ENCODE peak calls at places on chromosomes 5 and 9, in five cellular contexts. One of them, this sample, is unnamed.

GRCh38 chr5:77133061-77133758 is 46.1 kb upstream of the ZBED3 start:
- DNase-seq in endothelial cell of umbilical vein: peak
- DNase-seq in GM12892: no peak
- DNase-seq in transverse colon: peak
- DNase-seq in esophagus muscularis mucosa: no peak
- DNase-seq in this sample: peak

GRCh38 chr5:168947212-168947868 is 353.6 kb downstream of the SLIT3 start:
- DNase-seq in endothelial cell of umbilical vein: peak
- DNase-seq in GM12892: peak
- DNase-seq in transverse colon: peak
- DNase-seq in esophagus muscularis mucosa: no peak
- DNase-seq in this sample: no peak

GRCh38 chr5:155087036-155087435 is 73.5 kb downstream of the KIF4B start:
- DNase-seq in endothelial cell of umbilical vein: no peak
- DNase-seq in GM12892: no peak
- DNase-seq in transverse colon: no peak
- DNase-seq in esophagus muscularis mucosa: no peak
- DNase-seq in this sample: no peak

GRCh38 chr9:92964981-92965758 is 17.8 kb downstream of the FGD3 start:
- DNase-seq in endothelial cell of umbilical vein: no peak
- DNase-seq in GM12892: no peak
- DNase-seq in transverse colon: peak
- DNase-seq in esophagus muscularis mucosa: no peak
- DNase-seq in this sample: no peak

GRCh38 chr5:80957031-80957761 is 3.0 kb upstream of the RASGRF2 start:
- DNase-seq in endothelial cell of umbilical vein: peak
- DNase-seq in GM12892: no peak
- DNase-seq in transverse colon: no peak
- DNase-seq in esophagus muscularis mucosa: no peak
- DNase-seq in this sample: no peak

GRCh38 chr9:88587182-88587581 is 52.2 kb downstream of the NXNL2 start:
- DNase-seq in endothelial cell of umbilical vein: no peak
- DNase-seq in GM12892: no peak
- DNase-seq in transverse colon: peak
- DNase-seq in esophagus muscularis mucosa: no peak
- DNase-seq in this sample: no peak

GRCh38 chr9:2024888-2025781 is 10.0 kb downstream of the SMARCA2 start:
- DNase-seq in endothelial cell of umbilical vein: no peak
- DNase-seq in GM12892: no peak
- DNase-seq in transverse colon: no peak
- DNase-seq in esophagus muscularis mucosa: no peak
- DNase-seq in this sample: no peak

GRCh38 chr9:38018964-38019602 is 49.9 kb downstream of the SHB start:
- DNase-seq in endothelial cell of umbilical vein: peak
- DNase-seq in GM12892: no peak
- DNase-seq in transverse colon: no peak
- DNase-seq in esophagus muscularis mucosa: no peak
- DNase-seq in this sample: no peak

GRCh38 chr5:180918380-180918779 is 19.4 kb downstream of the BTNL8 start:
- DNase-seq in endothelial cell of umbilical vein: no peak
- DNase-seq in GM12892: no peak
- DNase-seq in transverse colon: no peak
- DNase-seq in esophagus muscularis mucosa: no peak
- DNase-seq in this sample: no peak

GRCh38 chr5:149466457-149466972 is 84.7 kb downstream of the CSNK1A1 start:
- DNase-seq in endothelial cell of umbilical vein: no peak
- DNase-seq in GM12892: no peak
- DNase-seq in transverse colon: peak
- DNase-seq in esophagus muscularis mucosa: no peak
- DNase-seq in this sample: no peak

GRCh38 chr9:83013261-83013610 is 49.7 kb downstream of the RASEF start:
- DNase-seq in endothelial cell of umbilical vein: no peak
- DNase-seq in GM12892: no peak
- DNase-seq in transverse colon: no peak
- DNase-seq in esophagus muscularis mucosa: peak
- DNase-seq in this sample: no peak
- TF ChIP-seq POLR2A in endothelial cell of umbilical vein: no peak
- TF ChIP-seq POLR2A in GM12892: no peak
- TF ChIP-seq POLR2A in transverse colon: no peak
- TF ChIP-seq POLR2A in esophagus muscularis mucosa: no peak
- TF ChIP-seq POLR2A in this sample: no peak

DNA sequence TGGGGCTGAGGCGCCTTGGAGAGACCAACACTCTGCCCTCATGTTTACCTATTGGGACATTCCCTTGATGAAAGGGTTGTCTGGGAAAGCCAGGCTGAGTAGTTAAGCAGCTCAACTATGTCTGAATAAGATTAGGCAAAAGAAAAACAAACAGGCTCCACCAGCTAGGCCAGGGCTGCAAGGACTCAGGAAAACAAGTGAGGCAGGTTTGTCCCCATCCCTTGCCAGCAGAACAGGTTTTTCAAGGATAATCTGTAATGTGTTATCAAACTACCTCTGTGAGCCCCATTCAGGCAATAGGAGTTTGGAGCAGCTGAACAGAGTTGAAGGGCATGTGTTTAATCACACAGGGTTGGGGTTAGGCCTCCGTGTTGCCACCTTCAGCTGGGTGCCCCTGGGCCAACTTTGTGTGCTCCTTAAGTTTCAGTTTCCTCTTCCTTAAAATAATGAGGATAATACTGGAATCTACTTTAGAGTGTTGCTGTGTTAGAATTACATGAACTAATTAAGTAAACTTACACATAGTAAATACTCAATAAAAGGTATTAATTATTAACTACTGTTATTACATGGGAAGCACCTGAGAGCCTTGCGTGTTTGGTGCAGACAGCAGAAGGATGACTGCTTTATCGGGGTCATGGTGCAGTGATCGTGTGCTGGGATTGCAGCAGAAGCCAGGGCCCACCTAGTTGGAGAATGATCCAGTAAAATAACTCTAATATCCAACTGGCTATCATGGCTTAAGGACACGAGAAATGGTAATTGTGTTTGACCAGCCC is 72.1 kb upstream of the ATP10B start:
- DNase-seq in endothelial cell of umbilical vein: no peak
- DNase-seq in GM12892: no peak
- DNase-seq in transverse colon: peak
- DNase-seq in esophagus muscularis mucosa: no peak
- DNase-seq in this sample: no peak
- TF ChIP-seq POLR2AphosphoS5 in endothelial cell of umbilical vein: no peak
- TF ChIP-seq POLR2AphosphoS5 in GM12892: no peak
- TF ChIP-seq POLR2AphosphoS5 in transverse colon: no peak
- TF ChIP-seq POLR2AphosphoS5 in esophagus muscularis mucosa: no peak
- TF ChIP-seq POLR2AphosphoS5 in this sample: peak

GRCh38 chr5:83473344-83474169 is 2.0 kb downstream of the VCAN start:
- DNase-seq in endothelial cell of umbilical vein: peak
- DNase-seq in GM12892: peak
- DNase-seq in transverse colon: peak
- DNase-seq in esophagus muscularis mucosa: peak
- DNase-seq in this sample: peak
- TF ChIP-seq POLR2A in endothelial cell of umbilical vein: no peak
- TF ChIP-seq POLR2A in GM12892: no peak
- TF ChIP-seq POLR2A in transverse colon: peak
- TF ChIP-seq POLR2A in esophagus muscularis mucosa: no peak
- TF ChIP-seq POLR2A in this sample: no peak

DNA sequence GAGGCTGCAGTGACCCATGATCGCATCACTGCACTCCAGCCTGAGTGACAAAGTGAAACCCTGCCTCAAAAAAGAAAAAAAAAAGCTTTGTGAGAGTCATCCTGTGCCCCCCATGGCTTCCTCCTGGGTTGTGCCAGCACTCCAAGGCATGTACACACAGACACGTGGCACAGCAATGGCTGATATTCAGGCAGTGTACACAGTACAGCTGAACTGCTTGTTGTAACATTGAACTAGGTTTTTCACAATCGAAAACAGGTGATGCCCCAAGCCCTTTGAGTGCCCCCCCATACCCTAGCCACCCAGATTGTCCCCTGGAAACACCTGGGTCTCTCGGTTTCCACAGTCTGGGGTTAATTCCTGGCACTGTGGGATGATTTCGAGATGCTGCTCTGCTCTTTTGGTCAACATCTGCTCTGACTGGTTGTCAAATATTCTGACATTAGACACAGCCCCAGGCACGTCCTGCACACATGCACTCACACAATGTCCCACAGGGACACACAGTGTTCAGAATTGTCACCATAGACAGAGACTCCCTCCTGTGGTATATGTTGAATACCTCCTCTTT is 9.2 kb downstream of the SPINK4 start:
- DNase-seq in endothelial cell of umbilical vein: no peak
- DNase-seq in GM12892: no peak
- DNase-seq in transverse colon: no peak
- DNase-seq in esophagus muscularis mucosa: peak
- DNase-seq in this sample: no peak
- TF ChIP-seq POLR2AphosphoS5 in endothelial cell of umbilical vein: no peak
- TF ChIP-seq POLR2AphosphoS5 in GM12892: no peak
- TF ChIP-seq POLR2AphosphoS5 in transverse colon: no peak
- TF ChIP-seq POLR2AphosphoS5 in esophagus muscularis mucosa: no peak
- TF ChIP-seq POLR2AphosphoS5 in this sample: no peak

This sample was measured in breast epithelium.